ENCODE peak calls at places on chromosomes 7 and 10, in seven cellular contexts. W is CD8-positive, alpha-beta T cell; G is small intestine; O is pancreas; Q is heart left ventricle; Y is cardiac muscle cell; K is ovary. F is an unnamed sample.
A peak's percentile ranks its signal among the peaks of the same experiment; 100 is the strongest.

GRCh38 chr10:101071266-101071884 is 9.6 kb downstream of the KAZALD1 start:
- DNase-seq in W (no peak), G (no peak), O (no peak), Q (no peak), Y (no peak), K (no peak), F (no peak)

GRCh38 chr7:90766814-90767564 is 170.9 kb downstream of the CDK14 start:
- DNase-seq in W (no peak), G (peak; percentile 81), O (peak; percentile 65), Q (peak; percentile 71), Y (peak; percentile 78), K (peak; percentile 48), F (no peak)

GRCh38 chr7:28984631-28985030 is 26.5 kb upstream of the TRIL start:
- DNase-seq in W (no peak), G (no peak), O (no peak), Q (peak; percentile 69), Y (no peak), K (no peak), F (peak; percentile 61)

GRCh38 chr10:124319926-124320391 is 98.8 kb downstream of the OAT start:
- DNase-seq in W (no peak), G (no peak), O (no peak), Q (no peak), Y (no peak), K (no peak), F (no peak)

GRCh38 chr10:33123680-33124079 is 165.7 kb upstream of the ITGB1 start:
- DNase-seq in W (no peak), G (no peak), O (no peak), Q (no peak), Y (no peak), K (no peak), F (no peak)

GRCh38 chr7:30887464-30887872 is 24.2 kb upstream of the AQP1 start:
- DNase-seq in W (no peak), G (no peak), O (peak; percentile 78), Q (no peak), Y (no peak), K (no peak), F (no peak)

GRCh38 chr7:95899919-95900513 is 127.7 kb downstream of the DYNC1I1 start:
- DNase-seq in W (no peak), G (no peak), O (no peak), Q (no peak), Y (peak; percentile 6), K (no peak), F (no peak)

GRCh38 chr7:100127866-100128601 is 1.3 kb downstream of the MBLAC1 start:
- DNase-seq in W (peak; percentile 29), G (peak; percentile 24), O (peak; percentile 81), Q (no peak), Y (peak; percentile 62), K (no peak), F (no peak)

GRCh38 chr7:71477441-71477840 is 345.5 kb downstream of the GALNT17 start:
- DNase-seq in W (no peak), G (no peak), O (no peak), Q (no peak), Y (no peak), K (no peak), F (no peak)

GRCh38 chr7:90599038-90599437 is 2.9 kb downstream of the CDK14 start:
- DNase-seq in W (no peak), G (no peak), O (no peak), Q (no peak), Y (no peak), K (no peak), F (no peak)

GRCh38 chr10:70232155-70232858 is 922 bp downstream of the PPA1 start:
- DNase-seq in W (peak; percentile 40), G (peak; percentile 84), O (peak; percentile 81), Q (no peak), Y (peak; percentile 20), K (peak; percentile 56), F (peak; percentile 30)

DNA sequence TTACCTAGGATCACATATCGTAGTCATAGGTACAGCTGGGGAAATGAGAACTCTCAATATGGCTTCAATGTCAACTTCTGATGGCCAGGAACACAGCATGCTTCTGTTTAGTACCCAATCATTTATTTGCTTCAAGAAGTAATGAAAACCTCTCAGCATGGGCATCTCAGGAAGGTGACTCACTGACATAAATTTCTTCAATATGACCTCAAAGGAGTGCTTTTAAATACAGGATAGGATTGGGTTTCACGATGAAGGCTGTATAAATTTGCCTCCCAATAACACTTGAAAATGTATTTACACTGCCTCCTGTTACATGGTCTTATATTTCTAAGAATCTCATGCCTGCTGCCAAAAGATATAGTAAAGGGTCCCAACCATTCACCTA is 15.1 kb downstream of the ITGA8 start:
- DNase-seq in W (no peak), G (no peak), O (no peak), Q (no peak), Y (no peak), K (no peak), F (no peak)
- H3K4me3 ChIP-seq in W (no peak overlapping the region), G (no peak overlapping the region), O (no peak overlapping the region), Q (no peak overlapping the region), Y (no peak overlapping the region), K (no peak overlapping the region), F (no peak overlapping the region)

GRCh38 chr10:13048762-13049161 is 47.2 kb upstream of the CCDC3 start:
- DNase-seq in W (no peak), G (no peak), O (no peak), Q (no peak), Y (no peak), K (no peak), F (no peak)
- H3K27ac ChIP-seq in W (no peak overlapping the region), G (no peak overlapping the region), O (no peak overlapping the region), Q (no peak overlapping the region), Y (no peak overlapping the region), K (no peak overlapping the region), F (no peak overlapping the region)

GRCh38 chr7:94393251-94393758 is 1.4 kb upstream of the COL1A2 start:
- DNase-seq in W (no peak), G (peak; percentile 4), O (no peak), Q (no peak), Y (no peak), K (peak; percentile 77), F (no peak)
- H3K4me3 ChIP-seq in W (no peak overlapping the region), G (no peak overlapping the region), O (no peak overlapping the region), Q (no peak overlapping the region), Y (no peak overlapping the region), K (no peak overlapping the region), F (no peak overlapping the region)

GRCh38 chr10:98917828-98918227 is 317.8 kb downstream of the HPSE2 start:
- DNase-seq in W (no peak), G (no peak), O (no peak), Q (no peak), Y (no peak), K (no peak), F (no peak)

GRCh38 chr10:98920362-98920761 is 315.3 kb downstream of the HPSE2 start:
- DNase-seq in W (no peak), G (no peak), O (no peak), Q (no peak), Y (no peak), K (no peak), F (no peak)

GRCh38 chr10:98921381-98921780 is 314.3 kb downstream of the HPSE2 start:
- DNase-seq in W (no peak), G (no peak), O (no peak), Q (no peak), Y (no peak), K (no peak), F (no peak)

GRCh38 chr10:98919899-98920298 is 315.8 kb downstream of the HPSE2 start:
- DNase-seq in W (no peak), G (no peak), O (no peak), Q (no peak), Y (peak; percentile 35), K (no peak), F (no peak)

GRCh38 chr10:98920807-98921206 is 314.8 kb downstream of the HPSE2 start:
- DNase-seq in W (no peak), G (no peak), O (no peak), Q (no peak), Y (no peak), K (no peak), F (no peak)
- H3K27ac ChIP-seq in W (no peak overlapping the region), G (no peak overlapping the region), O (no peak overlapping the region), Q (no peak overlapping the region), Y (peak overlapping the region; percentile 46), K (no peak overlapping the region), F (no peak overlapping the region)

DNA sequence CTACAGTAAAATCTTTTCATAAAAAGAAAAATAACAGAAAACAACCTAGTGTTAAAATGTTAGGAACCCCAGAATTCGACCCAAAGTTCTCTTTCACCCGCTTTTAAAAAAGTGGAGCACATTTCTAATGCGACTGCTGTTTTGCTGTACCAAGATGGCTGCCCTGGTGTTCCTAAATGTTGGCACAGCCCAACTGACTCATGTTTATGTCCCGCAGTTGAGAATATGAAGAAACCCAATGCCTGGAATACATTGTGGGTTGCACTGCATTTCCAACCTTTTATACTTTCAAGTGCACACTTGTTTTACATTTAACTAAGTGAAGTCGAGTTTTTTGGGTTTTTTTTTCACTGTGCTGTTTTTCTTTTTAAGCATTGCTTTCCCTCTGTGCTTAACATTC is 944 bp downstream of the STEAP1B start:
- DNase-seq in W (no peak), G (no peak), O (no peak), Q (no peak), Y (no peak), K (no peak), F (no peak)
- H3K4me3 ChIP-seq in W (no peak overlapping the region), G (no peak overlapping the region), O (no peak overlapping the region), Q (no peak overlapping the region), Y (no peak overlapping the region), K (no peak overlapping the region), F (no peak overlapping the region)

DNA sequence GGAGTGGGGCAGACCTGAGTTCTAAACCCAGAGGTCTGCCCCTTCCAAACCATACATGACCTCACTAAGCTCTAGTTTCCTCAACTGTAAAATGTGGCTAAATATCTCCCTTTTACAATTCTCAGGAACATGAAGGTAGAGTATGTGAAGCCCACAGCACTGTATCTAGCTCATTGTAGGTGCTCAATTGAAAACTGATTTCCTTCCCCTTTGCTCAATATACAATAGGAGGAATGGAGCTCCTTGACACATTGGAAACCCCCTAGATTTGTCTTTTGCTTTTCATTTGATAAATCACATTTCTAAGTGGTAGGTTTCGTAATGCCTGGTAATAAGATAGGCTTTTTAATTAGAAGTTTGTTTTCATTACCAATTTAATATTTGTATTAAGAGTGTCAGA is 153.3 kb downstream of the ARID5B start:
- DNase-seq in W (no peak), G (no peak), O (no peak), Q (no peak), Y (no peak), K (no peak), F (no peak)
- H3K27ac ChIP-seq in W (no peak overlapping the region), G (no peak overlapping the region), O (no peak overlapping the region), Q (peak overlapping the region; percentile 33), Y (no peak overlapping the region), K (peak overlapping the region; percentile 16), F (peak overlapping the region; percentile 14)

GRCh38 chr7:5692112-5692844 is 89.2 kb downstream of the RNF216 start:
- DNase-seq in W (no peak), G (no peak), O (no peak), Q (peak; percentile 86), Y (no peak), K (peak; percentile 71), F (peak; percentile 65)
- H3K4me3 ChIP-seq in W (no peak overlapping the region), G (no peak overlapping the region), O (no peak overlapping the region), Q (no peak overlapping the region), Y (no peak overlapping the region), K (peak overlapping the region; percentile 19), F (no peak overlapping the region)